ENCODE peak calls at places on chromosome X, in five cellular contexts. X is hypothalamus, S is amniotic epithelial cell, Q is uterus, O is HTR-8/SVneo. V is an unnamed sample.

GRCh38 chrX:34875204-34875603 is 67.4 kb upstream of the FAM47B start:
- DNase-seq in Q (no peak), X (no peak), S (peak), O (no peak), V (no peak)

GRCh38 chrX:19707472-19707871 is 179.9 kb downstream of the SH3KBP1 start:
- DNase-seq in X (no peak), S (no peak), O (no peak), Q (no peak), V (no peak)

GRCh38 chrX:155148724-155149537 is 67.3 kb upstream of the VBP1 start:
- DNase-seq in S (peak), Q (no peak), O (no peak), X (no peak), V (no peak)

GRCh38 chrX:77966361-77966760 is 3.1 kb downstream of the PGAM4 start:
- DNase-seq in S (no peak), X (no peak), O (no peak), Q (no peak), V (no peak)

GRCh38 chrX:147637190-147637589 is 274.5 kb upstream of the FMR1 start:
- DNase-seq in S (no peak), O (no peak), X (no peak), Q (no peak), V (no peak)

GRCh38 chrX:48569958-48570357 is 4.3 kb upstream of the RBM3 start:
- DNase-seq in O (no peak), Q (no peak), S (peak), X (no peak), V (peak)

GRCh38 chrX:130770615-130771014 is 132.4 kb downstream of the ENOX2 start:
- DNase-seq in X (no peak), S (peak), Q (no peak), O (peak), V (peak)

GRCh38 chrX:113274345-113274744 is 433.7 kb upstream of the AMOT start:
- DNase-seq in S (no peak), Q (no peak), O (no peak), X (no peak), V (no peak)

GRCh38 chrX:40085086-40085551 is 12.6 kb downstream of the BCOR start:
- DNase-seq in X (no peak), O (no peak), Q (no peak), S (peak), V (no peak)

GRCh38 chrX:38282044-38282443 is 45.3 kb downstream of the RPGR start:
- DNase-seq in Q (no peak), S (no peak), O (no peak), X (no peak), V (no peak)

GRCh38 chrX:22634751-22635150 is 362.0 kb downstream of the CBLL2 start:
- DNase-seq in Q (no peak), S (peak), X (no peak), O (no peak), V (peak)

GRCh38 chrX:41734530-41734929 is 10.5 kb downstream of the GPR82 start:
- DNase-seq in Q (no peak), S (peak), O (peak), X (no peak), V (no peak)

GRCh38 chrX:107978707-107979307 is 3.4 kb downstream of the TEX13B start:
- DNase-seq in O (no peak), Q (no peak), S (peak), X (no peak), V (no peak)

GRCh38 chrX:37686348-37686736 is 751 bp downstream of the XK start:
- DNase-seq in X (no peak), S (no peak), O (no peak), Q (no peak), V (no peak)

GRCh38 chrX:139811942-139812629 is 104.1 kb upstream of the MCF2 start:
- DNase-seq in X (no peak), O (no peak), Q (no peak), S (no peak), V (no peak)

GRCh38 chrX:106612403-106612789 is 618 bp downstream of the RADX start:
- DNase-seq in O (no peak), X (no peak), S (no peak), Q (no peak), V (no peak)

GRCh38 chrX:129650821-129651510 is 3.8 kb downstream of the APLN start:
- DNase-seq in O (no peak), S (no peak), Q (no peak), X (no peak), V (no peak)

GRCh38 chrX:153336988-153337387 is 3.0 kb downstream of the ZNF275 start:
- DNase-seq in X (no peak), S (no peak), Q (no peak), O (no peak), V (no peak)

GRCh38 chrX:3295731-3296130 is 50.7 kb downstream of the MXRA5 start:
- DNase-seq in S (peak), X (no peak), O (no peak), Q (no peak), V (no peak)

GRCh38 chrX:115142057-115142456 is 47.2 kb upstream of the RBMXL3 start:
- DNase-seq in O (no peak), S (no peak), X (no peak), Q (no peak), V (no peak)

GRCh38 chrX:148878371-148878770 is 378.0 kb downstream of the AFF2 start:
- DNase-seq in X (no peak), O (peak), Q (no peak), S (peak), V (peak)

GRCh38 chrX:57044226-57044625 is 48.9 kb upstream of the SPIN3 start:
- DNase-seq in X (no peak), O (no peak), S (no peak), Q (no peak), V (no peak)

GRCh38 chrX:136584545-136584944 is 52.5 kb downstream of the VGLL1 start:
- DNase-seq in X (no peak), S (no peak), Q (no peak), O (no peak), V (no peak)

GRCh38 chrX:134676440-134676839 is 18.2 kb upstream of the PLAC1 start:
- DNase-seq in O (no peak), S (peak), X (no peak), Q (no peak), V (peak)

GRCh38 chrX:24190500-24191156 is 41.1 kb downstream of the ZFX start:
- DNase-seq in S (peak), Q (no peak), X (no peak), O (no peak), V (no peak)